ENCODE peak calls at places on chromosomes 12 and 14, in four cellular contexts. F is GM06990, E is foreskin keratinocyte, M is AG04450. W is an unnamed sample.

GRCh38 chr12:31732926-31733548 is 4.2 kb upstream of the AMN1 start:
- DNase-seq in F (peak; percentile 40), E (peak; percentile 97), M (no peak), W (peak; percentile 90)

GRCh38 chr12:52390739-52391617 is 5.5 kb upstream of the KRT84 start:
- DNase-seq in F (no peak), E (no peak), M (no peak), W (no peak)

GRCh38 chr12:70120970-70121369 is 122.3 kb upstream of the CNOT2 start:
- DNase-seq in F (no peak), E (no peak), M (no peak), W (no peak)

GRCh38 chr14:35821546-35822411 is 4.4 kb upstream of the BRMS1L start:
- DNase-seq in F (no peak), E (no peak), M (no peak), W (no peak)

GRCh38 chr12:28024231-28024995 is 51.9 kb upstream of the PTHLH start:
- DNase-seq in F (no peak), E (peak; percentile 92), M (peak; percentile 36), W (peak; percentile 80)

GRCh38 chr14:104294983-104295680 is 156.7 kb downstream of the KIF26A start:
- DNase-seq in F (no peak), E (no peak), M (no peak), W (no peak)

GRCh38 chr12:81811066-81811777 is 52.1 kb upstream of the PPFIA2 start:
- DNase-seq in F (no peak), E (no peak), M (no peak), W (no peak)

GRCh38 chr14:99681101-99681831 is 2.8 kb upstream of the CYP46A1 start:
- DNase-seq in F (no peak), E (no peak), M (no peak), W (no peak)

GRCh38 chr12:54795664-54796063 is 58.7 kb upstream of the MUCL1 start:
- DNase-seq in F (no peak), E (no peak), M (no peak), W (no peak)

GRCh38 chr12:3161861-3162260 is 84.7 kb downstream of the TSPAN9 start:
- DNase-seq in F (no peak), E (no peak), M (no peak), W (no peak)

GRCh38 chr14:54329082-54329695 is 67.6 kb upstream of the CDKN3 start:
- DNase-seq in F (no peak), E (no peak), M (no peak), W (no peak)

GRCh38 chr14:90632451-90632850 is 183.8 kb downstream of the TTC7B start:
- DNase-seq in F (no peak), E (no peak), M (no peak), W (no peak)

GRCh38 chr14:79011091-79011919 is 841.1 kb downstream of the NRXN3 start:
- DNase-seq in F (no peak), E (peak; percentile 96), M (peak; percentile 15), W (no peak)

GRCh38 chr14:53367631-53368030 is 214.5 kb upstream of the DDHD1 start:
- DNase-seq in F (no peak), E (no peak), M (no peak), W (no peak)

GRCh38 chr12:67663121-67663520 is 14.6 kb downstream of the DYRK2 start:
- DNase-seq in F (no peak), E (no peak), M (peak; percentile 69), W (no peak)

GRCh38 chr12:3200032-3200617 is 122.9 kb downstream of the TSPAN9 start:
- DNase-seq in F (no peak), E (peak; percentile 24), M (no peak), W (no peak)

GRCh38 chr12:23083267-23083666 is 458.3 kb downstream of the ETNK1 start:
- DNase-seq in F (no peak), E (peak; percentile 89), M (peak; percentile 71), W (peak; percentile 79)

GRCh38 chr12:59084758-59085383 is 164.6 kb upstream of the LRIG3 start:
- DNase-seq in F (no peak), E (no peak), M (peak; percentile 36), W (no peak)

GRCh38 chr14:101495827-101496778 is 65.2 kb upstream of the DIO3 start:
- DNase-seq in F (no peak), E (no peak), M (no peak), W (no peak)

GRCh38 chr14:104895786-104896642 is 28.7 kb upstream of the PLD4 start:
- DNase-seq in F (no peak), E (no peak), M (no peak), W (no peak)

GRCh38 chr12:52258335-52258901 is 16.0 kb upstream of the KRT86 start:
- DNase-seq in F (no peak), E (no peak), M (no peak), W (no peak)

GRCh38 chr12:126337556-126337955 is 1272.3 kb downstream of the AACS start:
- DNase-seq in F (no peak), E (no peak), M (peak; percentile 0), W (peak; percentile 23)

GRCh38 chr12:115354476-115354890 is 670.5 kb upstream of the TBX3 start:
- DNase-seq in F (no peak), E (no peak), M (no peak), W (no peak)

GRCh38 chr14:60922050-60922449 is 58.8 kb downstream of the TRMT5 start:
- DNase-seq in F (no peak), E (peak; percentile 62), M (no peak), W (no peak)

DNA sequence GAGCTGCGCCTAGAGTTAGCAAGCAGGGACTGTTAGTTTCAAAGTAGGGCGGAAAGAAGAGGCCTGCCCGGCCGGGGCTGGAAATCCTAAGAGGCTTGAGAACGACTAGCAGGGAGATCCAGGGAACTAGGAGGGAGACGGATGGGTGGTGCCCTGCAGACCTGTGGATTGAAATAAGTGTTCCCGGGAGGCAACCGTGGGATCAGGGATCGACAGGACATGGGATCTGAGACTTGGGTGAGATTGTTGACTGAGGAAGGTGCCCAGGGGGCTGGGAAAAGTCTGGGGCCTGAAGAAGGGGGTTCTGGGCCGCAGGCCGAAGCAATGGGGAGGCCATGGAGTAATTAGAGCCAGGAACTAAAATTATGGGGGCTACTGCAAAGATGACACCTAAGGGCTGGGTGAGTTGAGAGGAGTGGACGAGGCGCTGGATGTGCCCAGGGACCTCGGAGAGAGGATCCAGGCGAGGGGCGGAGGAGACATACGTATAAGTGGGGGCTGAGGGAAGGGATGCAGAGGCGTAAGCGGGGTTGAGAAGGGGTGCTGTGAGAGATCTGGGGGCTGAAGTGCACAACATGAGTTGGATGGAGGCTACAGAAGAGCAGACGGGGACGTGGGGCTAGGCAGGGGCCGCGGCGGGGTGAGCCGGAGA is 630 bp downstream of the LTA4H start:
- DNase-seq in F (no peak), E (peak; percentile 17), M (no peak), W (no peak)
- H3K27me3 ChIP-seq in F (no peaks in the 10 kb centered on the region), E (no peaks in the 10 kb centered on the region), M (no peaks in the 10 kb centered on the region), W (no peaks in the 10 kb centered on the region)

GRCh38 chr12:91094957-91095356 is 16.3 kb downstream of the LUM start:
- DNase-seq in F (no peak), E (no peak), M (no peak), W (no peak)

GRCh38 chr12:91094036-91094660 is 17.1 kb downstream of the LUM start:
- DNase-seq in F (no peak), E (no peak), M (no peak), W (no peak)

DNA sequence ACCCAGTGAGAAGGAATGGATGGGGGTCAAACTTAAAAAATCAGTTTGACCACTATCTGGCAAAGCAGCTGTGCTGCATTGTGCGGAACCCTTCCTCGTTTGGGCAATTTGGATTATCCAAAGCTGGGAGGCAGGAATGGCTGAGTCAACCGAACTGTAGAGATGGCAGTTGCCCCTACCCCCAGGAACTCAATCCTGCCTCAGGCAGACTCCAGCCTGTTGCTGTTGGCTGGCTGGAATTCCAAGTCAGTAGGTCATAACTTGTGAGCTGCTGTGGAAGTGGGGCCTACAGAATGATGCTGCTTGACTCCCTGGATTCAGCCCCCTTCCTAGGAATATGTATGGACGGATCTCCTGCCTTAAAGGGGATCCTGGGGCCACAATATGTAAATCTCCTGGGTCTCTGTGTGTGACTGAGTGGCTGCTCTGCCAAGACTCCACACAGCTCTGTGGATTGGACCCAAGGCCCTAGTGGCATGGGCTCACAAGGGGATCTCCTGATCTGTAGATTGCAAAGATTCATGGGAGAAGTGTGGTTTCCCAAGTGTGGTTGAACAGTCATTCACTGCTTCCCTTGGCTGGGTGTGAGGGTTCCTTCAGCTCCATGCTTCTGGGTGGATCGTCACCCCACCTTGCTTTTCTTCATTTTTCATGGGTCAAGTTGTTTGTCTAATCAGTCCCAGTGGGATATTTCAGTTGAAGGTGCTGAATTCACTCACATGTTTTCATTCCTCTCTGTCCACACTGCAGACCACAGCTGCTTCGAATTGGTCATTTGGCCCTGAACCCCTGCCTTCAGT is 19.2 kb downstream of the LUM start:
- DNase-seq in F (no peak), E (no peak), M (no peak), W (no peak)
- H3K27me3 ChIP-seq in F (no peaks in the 10 kb centered on the region), E (no peaks in the 10 kb centered on the region), M (no peaks in the 10 kb centered on the region), W (no peaks in the 10 kb centered on the region)

DNA sequence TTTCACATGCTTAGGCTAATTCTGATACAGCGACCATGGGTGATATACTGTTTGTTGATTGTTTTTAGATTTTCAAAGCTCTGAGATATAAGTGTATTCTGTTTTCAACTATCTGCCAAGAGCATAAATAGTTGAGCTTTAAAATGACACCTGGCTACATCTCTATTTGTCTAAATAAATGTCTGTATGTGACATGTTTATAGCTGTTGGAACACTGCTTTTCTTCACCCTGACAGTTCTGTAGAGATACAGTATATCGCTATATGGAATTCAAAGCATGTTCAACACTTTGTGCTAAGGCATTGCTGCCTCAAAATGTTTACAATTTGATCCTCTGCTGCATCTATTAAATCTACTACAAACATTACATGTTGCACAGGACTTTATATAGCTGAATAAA is 27.4 kb upstream of the MGAT4C start:
- DNase-seq in F (no peak), E (no peak), M (no peak), W (no peak)
- H3K27me3 ChIP-seq in F (no peaks in the 10 kb centered on the region), E (no peaks in the 10 kb centered on the region), M (no peaks in the 10 kb centered on the region), W (no peaks in the 10 kb centered on the region)

GRCh38 chr12:65005716-65006115 is 115.4 kb downstream of the WIF1 start:
- DNase-seq in F (no peak), E (no peak), M (no peak), W (no peak)
- H3K27me3 ChIP-seq in F (no peaks in the 10 kb centered on the region), E (no peaks in the 10 kb centered on the region), M (no peaks in the 10 kb centered on the region), W (no peaks in the 10 kb centered on the region)

DNA sequence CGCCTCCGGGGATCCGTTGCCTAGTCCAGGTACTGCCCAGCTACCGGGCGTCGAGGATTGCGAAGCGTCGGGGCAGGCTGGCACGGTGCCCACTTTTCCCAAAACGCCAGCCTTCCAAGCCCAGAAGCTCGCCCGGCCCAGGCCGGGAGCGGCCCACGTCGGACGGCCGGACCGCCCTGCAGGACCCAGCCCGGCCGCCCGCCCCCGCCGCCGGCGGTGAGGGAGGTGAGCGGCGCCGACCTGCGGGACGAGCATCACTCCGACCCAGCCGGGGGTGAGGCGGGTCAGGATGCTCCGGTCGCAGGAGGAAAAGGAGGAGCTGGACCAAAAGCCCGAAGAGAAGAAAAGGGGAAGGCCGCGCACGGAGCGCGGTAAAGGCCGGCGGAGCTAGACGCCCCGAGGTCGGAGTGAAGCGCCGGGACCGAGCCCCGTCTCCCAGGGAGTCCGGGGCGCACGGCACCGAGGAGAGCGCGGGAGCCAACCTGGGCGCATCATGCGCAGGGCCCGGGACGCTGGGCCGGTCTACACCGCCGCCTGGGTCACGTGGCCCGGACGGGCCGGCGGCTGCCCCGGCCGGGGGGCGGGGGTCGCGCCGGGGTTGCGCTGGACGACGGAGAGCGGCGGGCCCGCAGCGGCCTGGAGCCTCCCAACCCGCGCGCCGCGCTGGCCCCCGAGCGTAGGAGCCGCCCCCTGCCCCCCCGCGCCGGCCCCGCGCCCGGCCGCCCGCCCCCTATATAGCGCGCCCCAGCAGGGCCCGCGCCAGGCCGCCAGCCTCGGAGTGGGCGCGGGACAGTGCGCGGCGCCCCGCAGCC is at the start of gene AQP5:
- DNase-seq in F (no peak), E (no peak), M (no peak), W (no peak)
- H3K27me3 ChIP-seq in F (peaks cover 3% of the 10 kb centered on the region), E (peaks cover 88% of the 10 kb centered on the region), M (peaks cover 88% of the 10 kb centered on the region), W (peaks cover 38% of the 10 kb centered on the region)